ENCODE peak calls at places on chromosomes 16 and 17, in eight cellular contexts. S is CD8-positive, alpha-beta memory T cell; N is stomach; V is astrocyte; Y is HCT116; Z is tibial nerve; B is sigmoid colon; T is GM23338. A is an unnamed sample. For H3K36me3, the result is how much of the 10 kb centered on the place peaks cover.

GRCh38 chr17:50265690-50266306 is 8.5 kb upstream of the TMEM92 start:
- DNase-seq in N (no peak), B (no peak), S (no peak), V (no peak), Z (no peak), T (no peak), Y (no peak), A (peak)

GRCh38 chr16:31351246-31351936 is 3.6 kb upstream of the ITGAX start:
- DNase-seq in B (no peak), S (no peak), V (no peak), Y (no peak), T (no peak), N (no peak), Z (no peak), A (peak)

GRCh38 chr17:13931111-13931526 is 138.2 kb upstream of the COX10 start:
- DNase-seq in N (no peak), Y (no peak), B (peak), T (no peak), V (peak), S (no peak), Z (peak), A (no peak)

GRCh38 chr17:3961564-3962047 is 2.6 kb downstream of the ATP2A3 start:
- DNase-seq in Z (no peak), S (peak), Y (no peak), N (no peak), B (no peak), V (no peak), T (no peak), A (peak)

GRCh38 chr17:11979795-11980194 is 17.5 kb downstream of the ZNF18 start:
- DNase-seq in N (no peak), B (no peak), T (no peak), Y (no peak), Z (no peak), S (no peak), V (no peak), A (no peak)

GRCh38 chr17:20966869-20967268 is 75.9 kb downstream of the USP22 start:
- DNase-seq in S (no peak), N (no peak), T (no peak), Z (no peak), Y (no peak), V (no peak), B (no peak), A (peak)

GRCh38 chr17:73308017-73308823 is 3.6 kb downstream of the CDC42EP4 start:
- DNase-seq in Y (peak), T (no peak), B (peak), N (peak), S (no peak), Z (peak), V (peak), A (peak)

GRCh38 chr17:44559288-44560249 is 2.3 kb downstream of the FZD2 start:
- DNase-seq in V (no peak), Z (no peak), B (no peak), Y (no peak), N (no peak), S (no peak), T (no peak), A (no peak)

GRCh38 chr16:71311553-71312158 is 22.5 kb upstream of the CMTR2 start:
- DNase-seq in B (no peak), V (no peak), N (no peak), S (peak), Y (no peak), Z (no peak), T (peak), A (peak)

GRCh38 chr16:47970291-47970931 is 185.4 kb downstream of the ABCC12 start:
- DNase-seq in B (no peak), Z (no peak), T (peak), N (no peak), Y (no peak), V (peak), S (no peak), A (no peak)

GRCh38 chr17:14374268-14374667 is 73.4 kb downstream of the HS3ST3B1 start:
- DNase-seq in N (no peak), B (no peak), V (no peak), S (no peak), Z (no peak), Y (no peak), T (no peak), A (no peak)

GRCh38 chr17:36675250-36675649 is 73.9 kb downstream of the MRM1 start:
- DNase-seq in T (no peak), N (no peak), S (no peak), V (no peak), Z (no peak), B (no peak), Y (no peak), A (peak)

GRCh38 chr16:4664538-4665418 is 28.6 kb upstream of the NUDT16L1 start:
- DNase-seq in V (no peak), Z (peak), T (no peak), Y (no peak), B (no peak), N (peak), S (peak), A (peak)

GRCh38 chr16:28104404-28104803 is 40.9 kb upstream of the GSG1L start:
- DNase-seq in B (no peak), Y (no peak), S (no peak), T (no peak), Z (no peak), N (no peak), V (no peak), A (peak)

GRCh38 chr16:28105954-28106353 is 42.4 kb upstream of the GSG1L start:
- DNase-seq in Y (no peak), V (no peak), S (no peak), N (no peak), Z (no peak), B (no peak), T (no peak), A (peak)

GRCh38 chr16:28106467-28106866 is 43.0 kb upstream of the GSG1L start:
- DNase-seq in T (no peak), V (no peak), Z (no peak), Y (no peak), B (no peak), S (no peak), N (no peak), A (no peak)

GRCh38 chr16:28103516-28104170 is 40.1 kb upstream of the GSG1L start:
- DNase-seq in T (no peak), Z (no peak), V (no peak), Y (no peak), N (no peak), S (no peak), B (no peak), A (no peak)

DNA sequence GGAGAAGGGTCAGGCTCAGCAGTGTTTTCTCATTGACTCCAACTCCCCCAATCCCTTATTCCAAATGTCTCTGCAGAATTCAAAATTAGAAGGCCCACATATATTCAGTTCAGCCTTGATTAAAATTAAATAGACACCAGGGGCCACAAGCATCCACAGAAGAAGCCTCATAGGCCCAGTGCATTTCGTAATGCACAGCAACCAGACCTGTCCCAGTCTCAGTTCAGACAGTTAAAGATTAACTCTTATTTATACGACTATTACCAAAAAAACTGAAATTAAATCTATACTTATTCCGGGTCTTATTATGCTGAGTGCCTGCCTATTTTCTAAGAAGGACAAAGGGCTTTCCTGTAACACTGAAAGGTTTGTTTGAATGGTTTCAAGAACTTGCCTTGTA is 41.8 kb upstream of the GSG1L start:
- DNase-seq in B (no peak), V (no peak), S (no peak), T (no peak), N (no peak), Z (no peak), Y (no peak), A (no peak)
- H3K36me3 ChIP-seq in B (half or more), V (half or more), S (half or more), T (under half), N (half or more), Z (under half), Y (half or more), A (under half)

DNA sequence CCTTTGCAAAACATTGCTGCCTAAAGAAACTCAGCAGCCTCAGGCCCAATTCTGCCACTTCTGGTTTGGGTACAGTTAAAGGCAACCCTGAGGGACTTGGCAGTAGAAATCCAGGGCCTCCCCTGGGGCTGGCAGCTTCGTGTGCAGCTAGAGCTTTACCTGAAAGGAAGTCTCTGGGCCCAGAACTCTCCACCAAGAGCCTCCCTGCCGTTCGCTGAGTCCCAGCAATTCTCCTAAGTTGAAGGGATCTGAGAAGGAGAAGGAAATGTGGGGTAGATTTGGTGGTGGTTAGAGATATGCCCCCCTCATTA is 27.7 kb downstream of the STH start:
- DNase-seq in S (no peak), T (no peak), V (no peak), Y (no peak), B (no peak), N (no peak), Z (no peak), A (no peak)
- H3K36me3 ChIP-seq in S (under half), T (under half), V (under half), Y (under half), B (under half), N (half or more), Z (under half), A (half or more)

GRCh38 chr17:82567286-82567685 is 47.8 kb downstream of the FOXK2 start:
- DNase-seq in B (no peak), V (no peak), T (no peak), Z (no peak), N (no peak), Y (no peak), S (no peak), A (no peak)
- H3K36me3 ChIP-seq in B (under half), V (under half), T (under half), Z (under half), N (half or more), Y (half or more), S (under half), A (under half)

GRCh38 chr17:17816240-17816814 is 20.5 kb downstream of the SREBF1 start:
- DNase-seq in Y (no peak), S (no peak), N (no peak), B (no peak), T (no peak), Z (no peak), V (no peak), A (no peak)
- H3K36me3 ChIP-seq in Y (half or more), S (under half), N (half or more), B (under half), T (under half), Z (under half), V (under half), A (half or more)

GRCh38 chr16:23320695-23321094 is 18.6 kb downstream of the SCNN1B start:
- DNase-seq in B (peak), V (no peak), Z (no peak), S (no peak), Y (no peak), T (no peak), N (no peak), A (no peak)
- H3K36me3 ChIP-seq in B (under half), V (under half), Z (under half), S (under half), Y (under half), T (under half), N (under half), A (under half)

DNA sequence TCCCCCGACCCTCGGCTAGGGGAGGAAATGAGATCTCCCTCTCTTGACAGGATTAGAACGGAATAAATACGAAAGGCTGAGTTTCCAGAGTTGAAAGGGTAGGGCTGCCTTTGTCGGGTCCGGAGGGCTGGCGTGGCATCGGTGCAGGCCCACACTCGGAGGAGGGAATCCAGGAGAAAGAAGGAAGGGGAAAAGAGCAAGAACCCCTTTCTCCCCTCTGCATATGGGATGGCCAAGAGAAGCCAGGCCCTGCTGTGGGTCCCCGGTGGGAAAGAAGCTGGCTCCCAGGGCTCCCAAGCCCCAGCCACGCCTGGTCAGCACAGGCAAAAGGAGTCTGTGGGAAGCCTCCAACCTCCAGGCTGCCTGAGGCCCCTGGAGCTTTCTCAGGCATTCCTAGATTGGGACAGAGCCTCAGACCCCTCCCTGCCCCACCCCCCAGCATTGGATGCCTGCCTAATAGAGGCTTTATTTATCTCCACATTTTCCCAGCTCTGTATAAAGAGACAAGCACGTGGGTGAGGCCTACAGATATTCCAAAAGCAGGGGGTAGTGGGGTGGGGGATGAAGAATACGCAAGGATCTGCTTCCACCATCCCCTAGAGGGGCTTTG is 56.3 kb downstream of the MPRIP start:
- DNase-seq in B (peak), N (no peak), T (no peak), Y (no peak), Z (peak), S (no peak), V (no peak), A (no peak)
- H3K36me3 ChIP-seq in B (under half), N (under half), T (under half), Y (under half), Z (under half), S (under half), V (under half), A (under half)

GRCh38 chr16:2752850-2753522 is 548 bp downstream of the SRRM2 start:
- DNase-seq in Z (peak), B (peak), Y (peak), V (peak), N (peak), T (peak), S (no peak), A (peak)
- H3K36me3 ChIP-seq in Z (under half), B (under half), Y (under half), V (under half), N (under half), T (under half), S (under half), A (under half)